ENCODE peak calls at places on chromosomes 7 and 10, in seven cellular contexts. One of them, this sample, is unnamed.

GRCh38 chr7:158274404-158274811 is 313.2 kb downstream of the PTPRN2 start:
- DNase-seq in EL: no peak
- DNase-seq in Panc1: no peak
- DNase-seq in activated CD4-positive, alpha-beta T cell treated with anti-CD3 and anti-CD28 coated beads, Interleukin-2, amount 10 ng/mL, durations not matched to agents 7 days and 5 days: no peak
- DNase-seq in GM12864: no peak
- DNase-seq in left cardiac atrium: no peak
- DNase-seq in AG04450: no peak
- DNase-seq in this sample: no peak

GRCh38 chr10:64574371-64574770 is 1053.2 kb downstream of the REEP3 start:
- DNase-seq in EL: no peak
- DNase-seq in Panc1: no peak
- DNase-seq in activated CD4-positive, alpha-beta T cell treated with anti-CD3 and anti-CD28 coated beads, Interleukin-2, amount 10 ng/mL, durations not matched to agents 7 days and 5 days: no peak
- DNase-seq in GM12864: no peak
- DNase-seq in left cardiac atrium: no peak
- DNase-seq in AG04450: no peak
- DNase-seq in this sample: no peak

GRCh38 chr7:55469271-55469681 is 103.0 kb downstream of the VOPP1 start:
- DNase-seq in EL: no peak
- DNase-seq in Panc1: no peak
- DNase-seq in activated CD4-positive, alpha-beta T cell treated with anti-CD3 and anti-CD28 coated beads, Interleukin-2, amount 10 ng/mL, durations not matched to agents 7 days and 5 days: peak
- DNase-seq in GM12864: no peak
- DNase-seq in left cardiac atrium: no peak
- DNase-seq in AG04450: no peak
- DNase-seq in this sample: no peak

GRCh38 chr7:52120908-52121307 is 804.3 kb upstream of the COBL start:
- DNase-seq in EL: no peak
- DNase-seq in Panc1: no peak
- DNase-seq in activated CD4-positive, alpha-beta T cell treated with anti-CD3 and anti-CD28 coated beads, Interleukin-2, amount 10 ng/mL, durations not matched to agents 7 days and 5 days: no peak
- DNase-seq in GM12864: no peak
- DNase-seq in left cardiac atrium: no peak
- DNase-seq in AG04450: no peak
- DNase-seq in this sample: no peak

GRCh38 chr7:75905785-75906604 is 9.0 kb upstream of the POR start:
- DNase-seq in EL: peak
- DNase-seq in Panc1: no peak
- DNase-seq in activated CD4-positive, alpha-beta T cell treated with anti-CD3 and anti-CD28 coated beads, Interleukin-2, amount 10 ng/mL, durations not matched to agents 7 days and 5 days: no peak
- DNase-seq in GM12864: no peak
- DNase-seq in left cardiac atrium: peak
- DNase-seq in AG04450: no peak
- DNase-seq in this sample: no peak

GRCh38 chr7:93016085-93016471 is 101.7 kb downstream of the SAMD9 start:
- DNase-seq in EL: peak
- DNase-seq in Panc1: no peak
- DNase-seq in activated CD4-positive, alpha-beta T cell treated with anti-CD3 and anti-CD28 coated beads, Interleukin-2, amount 10 ng/mL, durations not matched to agents 7 days and 5 days: no peak
- DNase-seq in GM12864: no peak
- DNase-seq in left cardiac atrium: no peak
- DNase-seq in AG04450: no peak
- DNase-seq in this sample: no peak

GRCh38 chr7:99312316-99313203 is 13.1 kb upstream of the ARPC1A start:
- DNase-seq in EL: peak
- DNase-seq in Panc1: peak
- DNase-seq in activated CD4-positive, alpha-beta T cell treated with anti-CD3 and anti-CD28 coated beads, Interleukin-2, amount 10 ng/mL, durations not matched to agents 7 days and 5 days: peak
- DNase-seq in GM12864: peak
- DNase-seq in left cardiac atrium: peak
- DNase-seq in AG04450: peak
- DNase-seq in this sample: peak

GRCh38 chr7:55534262-55534915 is 37.9 kb downstream of the VOPP1 start:
- DNase-seq in EL: peak
- DNase-seq in Panc1: no peak
- DNase-seq in activated CD4-positive, alpha-beta T cell treated with anti-CD3 and anti-CD28 coated beads, Interleukin-2, amount 10 ng/mL, durations not matched to agents 7 days and 5 days: peak
- DNase-seq in GM12864: peak
- DNase-seq in left cardiac atrium: no peak
- DNase-seq in AG04450: no peak
- DNase-seq in this sample: no peak

GRCh38 chr10:24897326-24897926 is 55.0 kb downstream of the PRTFDC1 start:
- DNase-seq in EL: peak
- DNase-seq in Panc1: no peak
- DNase-seq in activated CD4-positive, alpha-beta T cell treated with anti-CD3 and anti-CD28 coated beads, Interleukin-2, amount 10 ng/mL, durations not matched to agents 7 days and 5 days: no peak
- DNase-seq in GM12864: no peak
- DNase-seq in left cardiac atrium: no peak
- DNase-seq in AG04450: no peak
- DNase-seq in this sample: no peak

This sample was measured in glomerular endothelial cell.